ENCODE peak calls at places on chromosomes 2 and 18, in four cellular contexts. I is HepG2, C is K562, X is SK-N-SH. L is an unnamed sample.

GRCh38 chr2:237073552-237073951 is 12.1 kb upstream of the COPS8 start:
- DNase-seq in C (no peak), I (no peak), X (no peak), L (no peak)

GRCh38 chr18:79607361-79607930 is 72.2 kb upstream of the CTDP1 start:
- DNase-seq in I (no peak), C (no peak), X (no peak), L (no peak)

GRCh38 chr2:47089083-47089464 is 66.0 kb downstream of the STPG4 start:
- DNase-seq in C (peak), I (peak), X (peak), L (no peak)

GRCh38 chr2:74059137-74059775 is 74.5 kb downstream of the TET3 start:
- DNase-seq in C (no peak), I (no peak), X (no peak), L (no peak)

GRCh38 chr2:175855794-175856453 is 146.1 kb downstream of the LNPK start:
- DNase-seq in I (no peak), C (no peak), X (no peak), L (no peak)

GRCh38 chr2:85180322-85181092 is 47.3 kb downstream of the TCF7L1 start:
- DNase-seq in X (no peak), I (no peak), C (no peak), L (no peak)

GRCh38 chr2:181777654-181778053 is 97.3 kb upstream of the NEUROD1 start:
- DNase-seq in X (no peak), I (no peak), C (no peak), L (no peak)

GRCh38 chr18:47767699-47768098 is 162.8 kb downstream of the SMAD2 start:
- DNase-seq in C (no peak), X (no peak), I (no peak), L (no peak)

GRCh38 chr2:55879976-55880375 is 43.6 kb downstream of the EFEMP1 start:
- DNase-seq in X (no peak), C (no peak), I (no peak), L (no peak)

GRCh38 chr2:226589043-226589442 is 210.6 kb downstream of the IRS1 start:
- DNase-seq in I (no peak), C (no peak), X (no peak), L (no peak)

GRCh38 chr2:10267036-10267435 is 35.7 kb upstream of the HPCAL1 start:
- DNase-seq in C (no peak), X (no peak), I (no peak), L (no peak)

GRCh38 chr2:207768168-207768890 is 1.4 kb downstream of the FZD5 start:
- DNase-seq in X (peak), I (peak), C (no peak), L (no peak)

GRCh38 chr18:3661989-3662388 is 212.0 kb downstream of the TGIF1 start:
- DNase-seq in C (no peak), I (no peak), X (no peak), L (no peak)

GRCh38 chr2:217282531-217282930 is 422.7 kb upstream of the TNP1 start:
- DNase-seq in I (no peak), X (no peak), C (no peak), L (no peak)

GRCh38 chr2:217279130-217279529 is 419.3 kb upstream of the TNP1 start:
- DNase-seq in X (no peak), C (no peak), I (no peak), L (no peak)

GRCh38 chr2:217276433-217276832 is 416.6 kb upstream of the TNP1 start:
- DNase-seq in I (no peak), X (no peak), C (no peak), L (no peak)

GRCh38 chr2:217277646-217278048 is 417.8 kb upstream of the TNP1 start:
- DNase-seq in I (peak), C (no peak), X (no peak), L (no peak)

DNA sequence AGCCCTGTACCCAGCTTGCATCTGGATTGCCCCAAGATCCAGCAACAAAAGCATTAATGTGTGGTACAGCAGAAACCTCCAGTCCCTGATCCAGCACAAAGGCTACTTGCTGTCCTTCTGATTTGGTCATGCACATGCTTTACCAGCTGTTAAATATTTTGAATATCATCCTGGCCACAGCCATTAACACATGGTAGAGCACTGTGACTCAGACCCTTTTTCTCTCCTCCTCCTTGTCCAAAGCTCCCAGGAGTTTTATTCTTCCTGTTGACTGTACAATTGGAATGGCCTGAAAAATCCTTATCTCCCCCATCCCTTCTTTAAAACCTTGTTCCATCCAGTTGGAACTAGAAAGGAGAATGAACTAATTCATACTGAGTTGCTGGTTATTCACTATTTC is 419.7 kb upstream of the TNP1 start:
- DNase-seq in C (no peak), X (no peak), I (no peak), L (no peak)
- TF ChIP-seq NFIC in C (no peak), X (peak), I (no peak), L (no peak)

GRCh38 chr2:127463155-127463991 is 45.1 kb downstream of the PROC start:
- DNase-seq in C (no peak), I (no peak), X (peak), L (no peak)
- TF ChIP-seq NFIC in C (no peak), I (no peak), X (no peak), L (no peak)

GRCh38 chr2:68690851-68691250 is 43.8 kb upstream of the ARHGAP25 start:
- DNase-seq in X (no peak), C (no peak), I (no peak), L (no peak)

GRCh38 chr2:68684197-68684596 is 40.8 kb downstream of the PROKR1 start:
- DNase-seq in I (no peak), C (no peak), X (no peak), L (no peak)

GRCh38 chr2:68689553-68690537 is 44.8 kb upstream of the ARHGAP25 start:
- DNase-seq in X (no peak), C (no peak), I (no peak), L (peak)

GRCh38 chr2:68687018-68687417 is 43.6 kb downstream of the PROKR1 start:
- DNase-seq in X (no peak), C (no peak), I (no peak), L (no peak)

GRCh38 chr2:68686178-68686577 is 42.8 kb downstream of the PROKR1 start:
- DNase-seq in C (no peak), I (no peak), X (no peak), L (no peak)
- TF ChIP-seq NFIC in C (no peak), I (no peak), X (no peak), L (no peak)

DNA sequence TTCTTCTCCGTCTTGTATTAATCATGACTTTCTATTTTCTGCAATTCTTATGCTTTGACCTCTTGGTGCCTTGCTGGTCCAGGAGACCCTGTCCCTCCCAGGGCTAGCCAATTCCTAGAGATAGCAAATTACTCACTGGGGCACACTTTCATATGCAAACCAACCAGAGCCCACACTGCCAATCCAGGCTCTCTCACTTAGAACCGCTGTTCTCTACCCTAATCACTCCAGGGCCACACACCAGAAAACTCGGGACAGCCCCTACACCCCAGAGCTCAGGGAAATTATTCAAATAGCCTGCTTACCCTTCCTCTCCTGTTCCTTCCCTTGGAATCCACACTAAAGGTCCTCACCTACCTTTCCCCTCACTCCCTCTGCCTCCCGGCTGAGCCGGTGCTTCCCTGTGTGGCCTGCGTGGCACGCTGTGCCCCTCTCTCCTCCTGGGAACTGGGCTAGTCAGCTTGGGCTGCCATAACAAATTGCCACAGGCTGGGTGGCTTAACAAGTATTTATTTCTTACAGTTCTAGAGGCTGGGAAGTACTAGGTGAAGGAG is 41.7 kb downstream of the VWA3B start:
- DNase-seq in X (no peak), C (no peak), I (no peak), L (no peak)
- TF ChIP-seq NFIC in X (no peak), C (no peak), I (no peak), L (no peak)

DNA sequence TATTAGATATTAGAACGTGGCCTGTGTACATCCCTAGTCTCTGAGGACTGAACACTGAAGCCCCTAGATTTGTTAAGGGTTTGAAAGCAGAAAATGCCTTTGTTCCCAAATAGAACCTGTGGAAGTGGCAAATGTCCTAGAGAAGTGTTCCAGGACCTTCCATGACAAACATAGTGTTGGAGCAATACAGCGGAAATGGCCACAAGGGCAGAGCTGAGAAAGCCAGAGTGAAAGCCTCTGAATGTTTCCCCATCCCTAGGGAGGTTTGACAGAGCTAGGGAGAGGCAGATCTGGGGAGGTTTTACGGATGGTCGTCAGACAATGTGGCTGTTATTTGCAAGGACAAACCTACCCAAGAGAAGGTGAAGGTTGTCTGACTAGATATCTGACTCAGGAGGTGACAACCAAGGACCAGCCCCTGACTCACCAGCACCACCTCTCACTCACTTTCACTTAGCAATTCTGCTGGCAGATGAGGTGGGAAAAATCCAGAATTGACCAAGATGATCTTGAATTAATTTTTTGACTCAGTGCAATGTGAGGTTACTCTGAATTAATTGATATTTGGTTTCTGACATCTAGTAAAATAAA is 24.1 kb downstream of the RBM43 start:
- DNase-seq in X (peak), I (no peak), C (no peak), L (no peak)
- TF ChIP-seq NFIC in X (no peak), I (no peak), C (no peak), L (no peak)

GRCh38 chr2:233385489-233386044 is 31.3 kb downstream of the DGKD start:
- DNase-seq in I (no peak), C (peak), X (no peak), L (peak)
- TF ChIP-seq NFIC in I (no peak), C (no peak), X (no peak), L (peak)

L was measured in GM12878.